ENCODE peak calls at places on chromosomes 1 and 21, in five cellular contexts. T, V, L, P and J are unnamed samples.

GRCh38 chr1:60268451-60268850 is 194.9 kb upstream of the C1orf87 start:
- DNase-seq in T (no peak), V (no peak), L (no peak), P (no peak), J (no peak)

GRCh38 chr21:41929248-41929647 is 24.6 kb downstream of the C2CD2 start:
- DNase-seq in T (no peak), V (no peak), L (no peak), P (no peak), J (no peak)

GRCh38 chr1:227942021-227942715 is 5.6 kb downstream of the WNT9A start:
- DNase-seq in T (no peak), V (no peak), L (peak), P (no peak), J (no peak)

GRCh38 chr1:29860681-29861080 is 624.4 kb downstream of the PTPRU start:
- DNase-seq in T (no peak), V (no peak), L (no peak), P (no peak), J (no peak)

GRCh38 chr1:192439373-192440025 is 122.7 kb downstream of the RGS21 start:
- DNase-seq in T (no peak), V (peak), L (no peak), P (no peak), J (no peak)

GRCh38 chr1:21313146-21313885 is 23.1 kb upstream of the ECE1 start:
- DNase-seq in T (no peak), V (no peak), L (no peak), P (no peak), J (no peak)

GRCh38 chr1:66540434-66541032 is 6.6 kb downstream of the SGIP1 start:
- DNase-seq in T (no peak), V (no peak), L (no peak), P (no peak), J (no peak)

GRCh38 chr1:31579374-31579773 is 3.1 kb downstream of the TINAGL1 start:
- DNase-seq in T (no peak), V (no peak), L (peak), P (no peak), J (no peak)

GRCh38 chr1:16178596-16179497 is 23.0 kb upstream of the EPHA2 start:
- DNase-seq in T (no peak), V (no peak), L (peak), P (no peak), J (no peak)

GRCh38 chr1:103517380-103518047 is 8.0 kb upstream of the RNPC3 start:
- DNase-seq in T (no peak), V (no peak), L (no peak), P (no peak), J (no peak)

GRCh38 chr1:236734141-236734765 is 48.0 kb downstream of the ACTN2 start:
- DNase-seq in T (no peak), V (no peak), L (no peak), P (no peak), J (no peak)

GRCh38 chr1:98049370-98050115 is 128.7 kb upstream of the DPYD start:
- DNase-seq in T (no peak), V (no peak), L (peak), P (no peak), J (no peak)
- H3K4me3 ChIP-seq in T (no peak), V (peak), L (no peak), P (no peak), J (no peak)

DNA sequence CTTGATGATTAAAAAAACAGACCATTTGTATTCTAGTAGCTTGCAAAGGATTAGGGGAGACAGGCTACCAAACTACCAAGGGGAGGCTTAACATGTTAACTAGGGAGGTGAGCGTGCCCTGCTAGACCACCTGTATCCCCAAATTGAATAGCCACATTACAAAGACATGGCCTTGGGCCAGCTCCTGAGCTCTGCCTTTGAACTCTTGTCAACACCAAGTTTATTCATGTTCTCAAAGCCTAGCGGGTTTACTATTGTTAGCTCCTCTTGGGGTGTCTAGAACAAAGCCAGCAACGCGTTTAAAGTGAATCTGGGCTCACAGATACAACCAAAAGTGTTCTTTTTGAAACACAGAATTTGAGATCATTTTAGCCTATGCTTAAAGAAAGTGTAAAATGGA is 36.3 kb downstream of the SMYD2 start:
- DNase-seq in T (no peak), V (no peak), L (no peak), P (no peak), J (no peak)
- H3K4me3 ChIP-seq in T (no peak), V (no peak), L (no peak), P (no peak), J (no peak)

DNA sequence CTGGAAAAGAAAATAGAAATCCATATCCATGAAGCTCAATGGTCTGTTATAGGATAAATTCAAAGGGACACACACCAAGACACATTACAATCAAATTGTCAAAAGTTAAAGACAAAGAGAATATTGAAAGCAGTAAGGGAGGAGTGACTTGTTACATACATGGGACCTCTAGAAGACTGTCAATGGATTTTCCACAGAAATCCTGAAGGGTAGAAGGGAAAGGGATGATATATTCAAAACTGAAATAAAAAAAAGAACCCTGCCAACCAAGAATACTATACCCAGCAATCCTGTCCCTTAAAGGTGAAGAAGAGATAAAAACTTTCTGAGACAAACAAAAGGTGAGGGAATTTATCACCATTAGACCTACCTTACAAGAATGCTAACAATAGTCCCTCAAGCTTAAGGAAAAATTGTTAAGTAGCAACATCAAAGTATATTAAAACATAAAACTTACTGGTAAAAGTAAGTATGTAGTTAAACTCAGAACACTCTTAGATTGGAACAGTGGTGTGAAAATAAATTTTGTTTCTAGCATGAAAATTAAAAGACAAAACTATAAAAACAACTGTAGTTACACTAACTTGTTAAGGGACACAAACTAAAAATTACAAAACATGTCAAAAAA is 103.2 kb upstream of the APP start:
- DNase-seq in T (no peak), V (no peak), L (no peak), P (no peak), J (no peak)
- H3K4me3 ChIP-seq in T (no peak), V (no peak), L (no peak), P (no peak), J (no peak)

GRCh38 chr1:207078578-207079132 is 10.0 kb upstream of the C4BPB start:
- DNase-seq in T (no peak), V (no peak), L (no peak), P (no peak), J (no peak)

GRCh38 chr1:207077012-207077411 is 11.6 kb upstream of the C4BPB start:
- DNase-seq in T (no peak), V (no peak), L (no peak), P (no peak), J (no peak)

GRCh38 chr1:207079706-207080246 is 8.9 kb upstream of the C4BPB start:
- DNase-seq in T (no peak), V (no peak), L (no peak), P (no peak), J (no peak)

GRCh38 chr1:207076181-207076949 is 12.3 kb upstream of the C4BPB start:
- DNase-seq in T (no peak), V (no peak), L (no peak), P (no peak), J (no peak)

GRCh38 chr1:207077470-207078377 is 10.9 kb upstream of the C4BPB start:
- DNase-seq in T (peak), V (peak), L (no peak), P (peak), J (peak)
- H3K4me3 ChIP-seq in T (no peak), V (no peak), L (no peak), P (no peak), J (no peak)

GRCh38 chr21:31874817-31875216 is 2.0 kb downstream of the HUNK start:
- DNase-seq in T (peak), V (no peak), L (no peak), P (no peak), J (no peak)
- H3K4me3 ChIP-seq in T (no peak), V (no peak), L (no peak), P (no peak), J (no peak)

GRCh38 chr1:19610282-19610978 is 33.7 kb upstream of the NBL1 start:
- DNase-seq in T (no peak), V (no peak), L (no peak), P (no peak), J (no peak)
- H3K4me3 ChIP-seq in T (no peak), V (no peak), L (no peak), P (no peak), J (no peak)

GRCh38 chr1:170664283-170664827 is 424 bp downstream of the PRRX1 start:
- DNase-seq in T (no peak), V (no peak), L (no peak), P (no peak), J (no peak)
- H3K4me3 ChIP-seq in T (peak), V (peak), L (peak), P (peak), J (no peak)

GRCh38 chr1:41613646-41614592 is 129.4 kb upstream of the EDN2 start:
- DNase-seq in T (no peak), V (no peak), L (no peak), P (no peak), J (no peak)
- H3K4me3 ChIP-seq in T (no peak), V (no peak), L (no peak), P (no peak), J (no peak)

GRCh38 chr21:17819114-17819877 is at the start of gene C21orf91:
- DNase-seq in T (peak), V (peak), L (peak), P (peak), J (peak)

GRCh38 chr21:17818158-17819113 is 720 bp downstream of the C21orf91 start:
- DNase-seq in T (peak), V (no peak), L (peak), P (peak), J (peak)

DNA sequence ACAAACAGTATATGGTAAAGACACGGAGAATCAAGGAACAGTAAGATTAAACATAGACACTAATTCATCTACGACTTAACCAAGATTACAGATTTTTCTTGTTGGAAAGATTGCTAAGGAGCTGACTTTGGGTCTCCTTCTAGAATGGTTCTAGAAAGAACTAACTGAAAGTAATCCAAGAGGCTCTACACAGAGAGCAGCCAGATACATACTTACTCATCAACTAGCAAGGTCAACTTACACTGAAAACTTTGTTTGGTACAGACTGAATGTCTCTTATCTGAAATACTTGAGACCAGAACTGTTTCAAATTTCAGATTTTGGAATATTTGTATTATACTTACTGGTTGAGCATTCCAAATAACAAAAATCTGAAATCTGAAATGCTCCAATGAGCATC is 5.8 kb downstream of the C21orf91 start:
- DNase-seq in T (no peak), V (no peak), L (no peak), P (no peak), J (no peak)
- H3K4me3 ChIP-seq in T (no peak), V (no peak), L (no peak), P (no peak), J (no peak)

GRCh38 chr21:46287541-46287940 is 1.4 kb downstream of the YBEY start:
- DNase-seq in T (no peak), V (no peak), L (no peak), P (no peak), J (no peak)
- H3K4me3 ChIP-seq in T (no peak), V (peak), L (peak), P (no peak), J (no peak)